ENCODE peak calls at places on chromosomes 11 and 22, in nine cellular contexts. D, C, S, B, O, L, W, F and H are unnamed samples.

GRCh38 chr11:134069426-134069921 is 602 bp downstream of the JAM3 start:
- DNase-seq in C (peak), B (peak), D (no peak), S (peak), L (no peak), O (no peak), F (peak), W (no peak), H (peak)

GRCh38 chr11:35478411-35479139 is 46.8 kb downstream of the PAMR1 start:
- DNase-seq in C (no peak), B (no peak), W (no peak), S (peak), F (no peak), L (peak), D (no peak), O (peak), H (no peak)

GRCh38 chr11:100682247-100682969 is 4.7 kb upstream of the ARHGAP42 start:
- DNase-seq in D (peak), B (no peak), S (no peak), O (no peak), C (no peak), W (no peak), F (no peak), L (peak), H (peak)

GRCh38 chr11:17972987-17973386 is 39.9 kb downstream of the SERGEF start:
- DNase-seq in D (peak), B (peak), W (peak), L (peak), O (peak), S (peak), F (peak), C (peak), H (peak)

GRCh38 chr11:560305-561147 is at the start of the genes LMNTD2 and RASSF7:
- DNase-seq in B (peak), D (peak), F (peak), C (peak), W (peak), O (peak), S (peak), L (peak), H (peak)

GRCh38 chr11:84165139-84165538 is 879.0 kb upstream of the CCDC90B start:
- DNase-seq in D (no peak), W (no peak), B (no peak), C (no peak), O (no peak), L (no peak), F (no peak), S (no peak), H (peak)

GRCh38 chr22:46991666-46992065 is 229.2 kb downstream of the TBC1D22A start:
- DNase-seq in F (no peak), O (no peak), B (no peak), W (no peak), C (peak), S (no peak), D (no peak), L (no peak), H (no peak)

GRCh38 chr11:117515892-117516291 is 188.2 kb downstream of the CEP164 start:
- DNase-seq in O (no peak), F (no peak), S (no peak), L (no peak), B (no peak), C (no peak), D (no peak), W (no peak), H (no peak)

GRCh38 chr22:49377306-49377705 is 450.4 kb downstream of the BRD1 start:
- DNase-seq in L (no peak), B (no peak), W (no peak), C (no peak), D (no peak), O (no peak), F (no peak), S (no peak), H (no peak)

GRCh38 chr11:62479631-62480201 is 60.9 kb downstream of the SCGB1A1 start:
- DNase-seq in O (no peak), W (no peak), L (peak), F (peak), D (no peak), S (no peak), C (peak), B (no peak), H (no peak)

GRCh38 chr11:104225047-104225446 is 61.1 kb upstream of the PDGFD start:
- DNase-seq in O (no peak), S (no peak), W (no peak), C (no peak), F (no peak), L (no peak), B (no peak), D (no peak), H (no peak)

GRCh38 chr22:24703101-24703500 is 71.4 kb downstream of the PIWIL3 start:
- DNase-seq in W (no peak), C (no peak), O (peak), D (peak), F (peak), L (no peak), B (no peak), S (peak), H (no peak)

GRCh38 chr22:19820880-19821522 is 33.7 kb downstream of the GNB1L start:
- DNase-seq in F (peak), L (no peak), B (no peak), W (no peak), D (no peak), S (no peak), C (peak), O (no peak), H (no peak)

GRCh38 chr22:25420925-25421904 is 143.3 kb upstream of the GRK3 start:
- DNase-seq in O (no peak), F (no peak), S (no peak), B (no peak), L (peak), W (no peak), D (peak), C (peak), H (no peak)

GRCh38 chr22:41876275-41876674 is 38.6 kb downstream of the SHISA8 start:
- DNase-seq in F (no peak), L (no peak), D (peak), C (no peak), S (no peak), B (no peak), W (no peak), O (no peak), H (no peak)

GRCh38 chr11:33687733-33688479 is 12.7 kb downstream of the C11orf91 start:
- DNase-seq in S (peak), D (peak), C (peak), W (no peak), L (peak), F (peak), O (no peak), B (peak), H (peak)

GRCh38 chr11:44978961-44979331 is 28.3 kb upstream of the TP53I11 start:
- DNase-seq in C (no peak), W (no peak), L (no peak), B (no peak), D (no peak), F (no peak), O (peak), S (no peak), H (no peak)

GRCh38 chr11:118057424-118058145 is 19.3 kb upstream of the TMPRSS4 start:
- DNase-seq in L (no peak), B (no peak), S (no peak), D (no peak), F (no peak), O (peak), W (no peak), C (peak), H (no peak)

GRCh38 chr22:39703890-39704658 is 133.5 kb downstream of the CACNA1I start:
- DNase-seq in W (no peak), L (peak), O (peak), B (no peak), C (no peak), D (peak), F (peak), S (peak), H (no peak)

GRCh38 chr11:9459573-9460321 is 1.1 kb upstream of the ZNF143 start:
- DNase-seq in L (peak), B (peak), C (peak), D (peak), F (peak), S (no peak), W (no peak), O (peak), H (peak)

GRCh38 chr11:7563269-7563668 is 49.5 kb downstream of the PPFIBP2 start:
- DNase-seq in L (peak), O (no peak), W (no peak), F (no peak), C (no peak), S (no peak), D (no peak), B (no peak), H (no peak)

GRCh38 chr22:20803696-20804324 is 29.9 kb downstream of the SERPIND1 start:
- DNase-seq in B (peak), C (peak), F (no peak), O (peak), W (peak), L (peak), D (peak), S (peak), H (peak)

GRCh38 chr11:22169833-22170232 is 23.1 kb upstream of the ANO5 start:
- DNase-seq in L (no peak), F (no peak), O (no peak), D (no peak), C (no peak), S (no peak), B (no peak), W (no peak), H (no peak)

GRCh38 chr22:31447337-31447736 is 42.3 kb downstream of the EIF4ENIF1 start:
- DNase-seq in D (no peak), F (no peak), S (no peak), O (no peak), B (no peak), C (no peak), W (no peak), L (no peak), H (no peak)

GRCh38 chr11:79404325-79404724 is 36.5 kb downstream of the TENM4 start:
- DNase-seq in D (peak), W (no peak), C (no peak), F (no peak), O (no peak), L (peak), B (no peak), S (no peak), H (no peak)

GRCh38 chr11:57116654-57117053 is 65.1 kb upstream of the LRRC55 start:
- DNase-seq in F (no peak), L (peak), D (peak), S (peak), B (peak), O (peak), C (peak), W (no peak), H (peak)

GRCh38 chr11:57373146-57373545 is 7.8 kb downstream of the PRG3 start:
- DNase-seq in O (no peak), W (no peak), D (no peak), B (no peak), S (peak), L (peak), F (no peak), C (no peak), H (no peak)

GRCh38 chr11:126163074-126163700 is 48.3 kb downstream of the RPUSD4 start:
- DNase-seq in F (no peak), D (peak), W (no peak), S (no peak), O (no peak), L (peak), C (no peak), B (peak), H (peak)

GRCh38 chr11:79055866-79056632 is 384.8 kb downstream of the TENM4 start:
- DNase-seq in L (peak), B (peak), D (peak), S (no peak), F (peak), C (no peak), O (no peak), W (no peak), H (peak)

GRCh38 chr11:34198523-34198922 is 93.1 kb downstream of the NAT10 start:
- DNase-seq in F (no peak), C (no peak), B (peak), W (no peak), D (no peak), L (no peak), S (no peak), O (no peak), H (no peak)

GRCh38 chr22:44538071-44538470 is 40.0 kb upstream of the RTL6 start:
- DNase-seq in B (no peak), F (no peak), D (no peak), S (no peak), W (no peak), L (peak), O (no peak), C (no peak), H (no peak)

GRCh38 chr11:64888761-64889511 is 10.5 kb upstream of the EHD1 start:
- DNase-seq in S (no peak), L (peak), B (peak), C (no peak), W (no peak), D (no peak), F (no peak), O (peak), H (no peak)

GRCh38 chr11:64890084-64890944 is 11.9 kb upstream of the EHD1 start:
- DNase-seq in B (no peak), O (peak), C (no peak), L (no peak), S (no peak), D (no peak), W (no peak), F (no peak), H (no peak)

GRCh38 chr11:64887234-64887756 is 8.9 kb upstream of the EHD1 start:
- DNase-seq in O (no peak), D (no peak), S (no peak), B (no peak), F (no peak), L (no peak), W (no peak), C (no peak), H (no peak)

GRCh38 chr11:64887757-64888405 is 9.5 kb upstream of the EHD1 start:
- DNase-seq in S (peak), F (peak), D (peak), C (peak), L (peak), W (no peak), B (peak), O (peak), H (peak)

DNA sequence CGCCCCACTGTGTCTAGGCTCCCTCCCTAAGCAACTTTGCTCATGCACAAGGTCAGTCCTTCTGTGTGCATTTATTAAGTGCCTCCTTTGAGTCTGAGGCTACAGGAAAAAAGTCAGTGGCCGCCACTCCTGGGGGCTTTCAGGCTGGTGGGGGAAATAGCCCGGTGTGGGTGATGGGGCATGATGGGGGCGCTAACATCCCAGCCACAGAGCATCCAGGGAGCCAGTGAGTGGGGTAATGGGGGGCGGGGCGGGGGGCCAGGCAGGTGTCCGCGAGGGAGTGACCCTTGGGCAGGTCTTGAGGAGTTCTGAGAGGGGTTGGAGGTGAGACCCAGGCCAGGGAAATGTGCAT is 10.0 kb upstream of the EHD1 start:
- DNase-seq in O (no peak), W (no peak), B (no peak), L (no peak), D (no peak), F (no peak), S (no peak), C (no peak), H (no peak)
- H3K4me3 ChIP-seq in O (no peak), W (peak), B (no peak), L (no peak), D (no peak), F (no peak), S (peak), C (no peak), H (no peak)

GRCh38 chr11:102306817-102307814 is 10.2 kb upstream of the BIRC3 start:
- DNase-seq in F (no peak), B (no peak), O (no peak), S (no peak), W (no peak), D (no peak), C (no peak), L (no peak), H (no peak)
- H3K4me3 ChIP-seq in F (no peak), B (no peak), O (no peak), S (no peak), W (no peak), D (no peak), C (no peak), L (no peak), H (no peak)

GRCh38 chr11:69079891-69080290 is 31.2 kb downstream of the TPCN2 start:
- DNase-seq in F (no peak), W (no peak), S (no peak), B (no peak), L (no peak), O (no peak), C (no peak), D (no peak), H (no peak)
- H3K4me3 ChIP-seq in F (no peak), W (no peak), S (no peak), B (no peak), L (no peak), O (no peak), C (no peak), D (no peak), H (no peak)

GRCh38 chr11:116427903-116428637 is 344.7 kb downstream of the BUD13 start:
- DNase-seq in W (no peak), B (no peak), L (peak), S (no peak), C (no peak), F (no peak), O (no peak), D (no peak), H (no peak)
- H3K4me3 ChIP-seq in W (no peak), B (no peak), L (no peak), S (no peak), C (no peak), F (no peak), O (no peak), D (no peak), H (no peak)

GRCh38 chr11:3837793-3838192 is 3.0 kb downstream of the RHOG start:
- DNase-seq in B (no peak), W (no peak), F (no peak), D (no peak), C (peak), O (peak), L (no peak), S (peak), H (no peak)
- H3K4me3 ChIP-seq in B (no peak), W (no peak), F (no peak), D (no peak), C (no peak), O (no peak), L (no peak), S (peak), H (no peak)

DNA sequence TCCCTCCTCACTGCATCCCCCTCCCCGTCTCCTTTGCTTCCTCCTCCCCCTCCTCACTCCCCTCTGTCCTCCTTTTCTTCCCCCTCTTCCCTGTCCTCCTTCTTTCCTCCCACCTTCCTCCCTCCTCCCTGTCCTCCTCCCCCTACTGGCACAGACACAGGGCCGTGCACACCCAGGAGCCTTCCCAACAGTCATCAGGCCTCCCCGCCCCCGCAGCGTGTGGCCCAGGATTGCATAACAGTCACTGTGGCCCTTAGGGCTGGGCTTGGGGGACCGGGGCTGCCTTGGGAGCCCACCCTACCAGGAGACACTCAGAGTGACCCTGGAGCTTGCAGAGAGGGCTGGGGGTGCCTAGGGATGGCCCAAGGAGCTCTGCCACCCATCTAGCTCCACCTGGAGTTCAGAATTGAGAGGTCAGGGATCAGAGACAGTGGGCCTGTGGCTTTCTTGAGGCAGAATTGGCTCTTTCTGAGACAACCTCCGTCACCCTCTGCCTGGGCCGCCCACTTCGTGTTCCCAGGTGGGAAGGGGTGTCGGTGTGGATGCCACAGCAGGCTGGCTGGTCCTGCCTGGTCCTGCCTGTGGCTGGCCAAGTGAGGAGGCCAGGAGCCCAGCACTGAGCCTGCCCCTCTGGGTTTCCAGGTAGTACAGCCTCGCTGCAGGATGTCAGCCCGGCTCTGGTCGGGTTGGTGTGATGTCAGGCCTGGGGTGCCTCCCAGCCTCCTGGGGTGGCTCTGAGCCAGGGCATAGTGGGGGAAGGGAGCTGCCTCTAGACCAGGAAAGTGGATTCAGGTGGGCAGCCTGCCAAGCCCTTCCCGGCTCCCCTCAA is 1.6 kb downstream of the SPI1 start:
- DNase-seq in L (no peak), O (peak), C (peak), S (no peak), W (no peak), F (no peak), B (no peak), D (no peak), H (no peak)
- H3K4me3 ChIP-seq in L (no peak), O (peak), C (no peak), S (peak), W (peak), F (no peak), B (no peak), D (no peak), H (no peak)